ENCODE peak calls at places on chromosomes 5 and 9, in six cellular contexts. O, G, A, Y, N and E are unnamed samples.

GRCh38 chr5:138303365-138303764 is 28.2 kb downstream of the CDC25C start:
- DNase-seq in O (no peak), G (no peak), A (no peak), Y (no peak), N (no peak), E (no peak)

GRCh38 chr9:76859860-76860259 is 46.1 kb downstream of the PRUNE2 start:
- DNase-seq in O (no peak), G (no peak), A (no peak), Y (no peak), N (no peak), E (no peak)

GRCh38 chr9:128532581-128532980 is 19.8 kb upstream of the SPTAN1 start:
- DNase-seq in O (no peak), G (no peak), A (no peak), Y (no peak), N (no peak), E (no peak)

GRCh38 chr9:5364294-5364990 is 24.8 kb upstream of the RLN1 start:
- DNase-seq in O (no peak), G (no peak), A (no peak), Y (no peak), N (no peak), E (no peak)

GRCh38 chr5:150781706-150782614 is 3.4 kb downstream of the SMIM3 start:
- DNase-seq in O (peak; percentile 90), G (no peak), A (peak; percentile 62), Y (no peak), N (no peak), E (peak; percentile 7)

GRCh38 chr9:93920401-93920800 is 34.8 kb downstream of the BARX1 start:
- DNase-seq in O (no peak), G (no peak), A (no peak), Y (no peak), N (no peak), E (no peak)

GRCh38 chr9:130239741-130240241 is 25.8 kb upstream of the HMCN2 start:
- DNase-seq in O (peak; percentile 71), G (peak; percentile 24), A (no peak), Y (no peak), N (no peak), E (no peak)

GRCh38 chr5:124341066-124341943 is 405.1 kb downstream of the ZNF608 start:
- DNase-seq in O (no peak), G (no peak), A (no peak), Y (no peak), N (no peak), E (no peak)

GRCh38 chr5:178288373-178289368 is 56.1 kb upstream of the PHYKPL start:
- DNase-seq in O (no peak), G (peak; percentile 32), A (no peak), Y (no peak), N (peak; percentile 8), E (no peak)

GRCh38 chr5:40660751-40661150 is 19.0 kb upstream of the PTGER4 start:
- DNase-seq in O (no peak), G (no peak), A (no peak), Y (no peak), N (no peak), E (no peak)

GRCh38 chr5:74516217-74516636 is 124.3 kb downstream of the ENC1 start:
- DNase-seq in O (no peak), G (no peak), A (no peak), Y (no peak), N (peak; percentile 15), E (no peak)

GRCh38 chr5:93421498-93421897 is 159.5 kb downstream of the NR2F1-AS1 start:
- DNase-seq in O (peak; percentile 63), G (no peak), A (no peak), Y (no peak), N (no peak), E (no peak)

GRCh38 chr9:115191667-115192066 is 73.7 kb upstream of the TNC start:
- DNase-seq in O (no peak), G (no peak), A (no peak), Y (no peak), N (no peak), E (no peak)

GRCh38 chr5:60843693-60844428 is at the start of gene ELOVL7:
- DNase-seq in O (peak; percentile 83), G (peak; percentile 48), A (no peak), Y (peak; percentile 66), N (peak; percentile 70), E (peak; percentile 92)

GRCh38 chr9:106897681-106898080 is 34.7 kb downstream of the ZNF462 start:
- DNase-seq in O (no peak), G (no peak), A (no peak), Y (no peak), N (no peak), E (no peak)